ENCODE peak calls at places on chromosomes 11 and 22, in six cellular contexts. K is AG09309, E is AG04449, G is heart left ventricle, Y is tibial nerve, R is psoas muscle. Q is an unnamed sample.
A peak's percentile ranks its signal among the peaks of the same experiment; 100 is the strongest.

GRCh38 chr11:34754171-34754823 is 133.4 kb downstream of the EHF start:
- DNase-seq in K (no peak), E (no peak), G (no peak), Y (no peak), R (peak; percentile 31), Q (no peak)

GRCh38 chr11:114317738-114318137 is 21.5 kb downstream of the NNMT start:
- DNase-seq in K (no peak), E (no peak), G (no peak), Y (no peak), R (no peak), Q (no peak)

GRCh38 chr22:37731804-37732471 is 35.1 kb downstream of the TRIOBP start:
- DNase-seq in K (no peak), E (no peak), G (no peak), Y (no peak), R (no peak), Q (no peak)

GRCh38 chr11:129698212-129698611 is 117.4 kb upstream of the TMEM45B start:
- DNase-seq in K (no peak), E (no peak), G (no peak), Y (no peak), R (no peak), Q (no peak)

GRCh38 chr22:34800265-34800664 is 265.7 kb upstream of the ISX start:
- DNase-seq in K (no peak), E (peak; percentile 38), G (no peak), Y (no peak), R (no peak), Q (no peak)

GRCh38 chr11:33721291-33721840 is 14.9 kb downstream of the CD59 start:
- DNase-seq in K (no peak), E (no peak), G (peak; percentile 66), Y (no peak), R (peak; percentile 48), Q (no peak)

GRCh38 chr11:94423467-94423866 is 22.2 kb upstream of the GPR83 start:
- DNase-seq in K (no peak), E (no peak), G (no peak), Y (no peak), R (no peak), Q (no peak)

GRCh38 chr11:76578655-76579046 is 91.9 kb downstream of the LRRC32 start:
- DNase-seq in K (no peak), E (no peak), G (peak; percentile 87), Y (no peak), R (peak; percentile 59), Q (no peak)

GRCh38 chr11:79894111-79894510 is 453.3 kb upstream of the TENM4 start:
- DNase-seq in K (no peak), E (no peak), G (no peak), Y (no peak), R (no peak), Q (no peak)

GRCh38 chr11:1505480-1505879 is 18.9 kb upstream of the MOB2 start:
- DNase-seq in K (no peak), E (no peak), G (no peak), Y (no peak), R (no peak), Q (peak; percentile 10)
- TF ChIP-seq CTCF in K (no peak), E (no peak), G (no peak), Y (no peak), R (no peak), Q (no peak)

GRCh38 chr11:5204787-5205186 is 4.3 kb upstream of the OR51V1 start:
- DNase-seq in K (peak; percentile 24), E (peak; percentile 44), G (no peak), Y (no peak), R (no peak), Q (no peak)
- TF ChIP-seq CTCF in K (peak; percentile 67), E (peak; percentile 46), G (peak; percentile 42), Y (peak; percentile 21), R (peak; percentile 15), Q (no peak)

DNA sequence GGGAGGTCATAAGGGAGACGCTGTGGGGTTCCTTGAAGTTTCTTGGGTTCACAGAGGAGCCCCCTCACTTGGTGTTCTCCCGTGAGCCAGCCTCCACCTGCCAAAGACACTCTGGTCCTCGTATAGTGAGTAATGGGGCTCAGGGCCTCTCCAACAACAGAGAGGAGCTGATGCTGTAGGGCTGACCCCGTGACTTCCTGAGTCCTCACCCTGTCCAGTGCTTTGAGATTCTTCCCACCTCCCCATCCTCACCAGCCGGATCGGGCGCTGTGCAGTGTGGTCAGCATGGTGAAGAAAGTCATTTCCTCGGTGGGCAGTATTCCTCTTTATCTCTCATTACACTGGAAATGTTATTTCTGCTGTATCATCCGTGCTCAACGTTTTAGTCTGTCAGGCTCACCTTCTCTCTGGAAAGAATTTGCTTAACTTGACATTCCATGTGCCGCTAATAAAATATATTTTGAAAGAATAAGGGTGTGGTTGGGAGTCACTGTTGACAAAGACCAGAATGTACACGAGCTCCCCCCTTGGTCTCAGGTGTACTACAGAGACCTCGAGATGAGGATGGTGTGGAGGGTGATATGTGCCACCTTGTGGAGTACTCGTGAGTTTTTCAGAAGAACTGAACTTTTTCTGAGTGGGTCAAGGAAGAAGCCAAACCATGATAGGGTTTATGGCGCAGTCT is 25.7 kb upstream of the SCGB1A1 start:
- DNase-seq in K (no peak), E (no peak), G (no peak), Y (no peak), R (no peak), Q (no peak)
- TF ChIP-seq CTCF in K (no peak), E (no peak), G (no peak), Y (no peak), R (no peak), Q (no peak)

GRCh38 chr11:8070417-8071101 is 10.5 kb upstream of the TUB start:
- DNase-seq in K (no peak), E (no peak), G (no peak), Y (no peak), R (no peak), Q (no peak)
- TF ChIP-seq CTCF in K (peak; percentile 43), E (peak; percentile 23), G (peak; percentile 55), Y (peak; percentile 26), R (peak; percentile 26), Q (no peak)

DNA sequence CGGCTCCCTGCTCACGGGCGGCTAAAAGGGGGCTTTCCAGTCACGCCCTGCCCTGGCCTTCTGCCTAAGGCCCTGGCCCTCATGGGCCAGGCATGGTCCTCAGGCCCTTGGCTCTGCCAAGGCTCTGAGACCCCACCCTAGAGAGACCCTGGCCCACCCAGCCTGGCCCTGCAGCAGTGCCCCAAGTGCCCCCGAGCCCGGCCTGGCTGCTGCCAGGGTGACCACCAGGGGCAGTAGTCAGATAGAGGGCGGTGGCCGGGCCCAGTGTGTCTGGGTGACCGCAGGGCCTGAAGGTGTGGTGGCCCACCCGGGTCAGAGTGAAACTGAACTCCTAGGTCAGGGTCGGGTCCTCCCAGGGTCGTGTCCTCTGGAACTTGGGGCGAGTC is 29.4 kb upstream of the CCDC188 start:
- DNase-seq in K (no peak), E (no peak), G (no peak), Y (no peak), R (no peak), Q (no peak)
- TF ChIP-seq CTCF in K (peak; percentile 35), E (peak; percentile 14), G (peak; percentile 10), Y (no peak), R (no peak), Q (no peak)

GRCh38 chr11:116513278-116513823 is 259.4 kb downstream of the BUD13 start:
- DNase-seq in K (no peak), E (no peak), G (no peak), Y (no peak), R (no peak), Q (no peak)

GRCh38 chr11:116512841-116513240 is 259.9 kb downstream of the BUD13 start:
- DNase-seq in K (no peak), E (no peak), G (no peak), Y (no peak), R (no peak), Q (no peak)

GRCh38 chr11:116515666-116516184 is 257.1 kb downstream of the BUD13 start:
- DNase-seq in K (no peak), E (no peak), G (no peak), Y (no peak), R (no peak), Q (no peak)

GRCh38 chr11:116511684-116512083 is 261.1 kb downstream of the BUD13 start:
- DNase-seq in K (no peak), E (no peak), G (no peak), Y (no peak), R (no peak), Q (no peak)

DNA sequence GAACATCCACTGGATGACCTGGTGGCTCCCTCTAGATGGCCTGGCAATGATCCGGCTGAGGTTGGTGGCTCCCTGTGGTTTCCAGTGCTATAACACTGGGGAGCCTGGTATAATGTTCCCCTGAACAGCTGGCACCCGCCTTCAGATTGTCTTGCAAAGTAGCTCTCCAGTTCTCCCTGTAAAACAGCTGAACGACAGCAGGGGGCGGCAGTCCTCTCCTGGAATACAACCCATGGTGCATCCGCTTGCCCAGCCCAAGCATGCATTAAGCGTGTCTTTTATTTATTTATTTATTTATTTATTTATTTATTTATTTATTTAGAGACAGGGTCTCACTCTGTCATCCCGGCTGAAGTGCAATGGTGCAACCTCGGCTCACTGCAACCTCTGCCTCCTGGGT is 258.9 kb downstream of the BUD13 start:
- DNase-seq in K (no peak), E (no peak), G (no peak), Y (no peak), R (no peak), Q (no peak)
- TF ChIP-seq CTCF in K (peak; percentile 25), E (peak; percentile 46), G (no peak), Y (no peak), R (no peak), Q (peak; percentile 14)

GRCh38 chr11:65958774-65959420 is 2.6 kb upstream of the SART1 start:
- DNase-seq in K (no peak), E (no peak), G (no peak), Y (no peak), R (no peak), Q (no peak)
- TF ChIP-seq CTCF in K (no peak), E (no peak), G (no peak), Y (no peak), R (no peak), Q (no peak)

DNA sequence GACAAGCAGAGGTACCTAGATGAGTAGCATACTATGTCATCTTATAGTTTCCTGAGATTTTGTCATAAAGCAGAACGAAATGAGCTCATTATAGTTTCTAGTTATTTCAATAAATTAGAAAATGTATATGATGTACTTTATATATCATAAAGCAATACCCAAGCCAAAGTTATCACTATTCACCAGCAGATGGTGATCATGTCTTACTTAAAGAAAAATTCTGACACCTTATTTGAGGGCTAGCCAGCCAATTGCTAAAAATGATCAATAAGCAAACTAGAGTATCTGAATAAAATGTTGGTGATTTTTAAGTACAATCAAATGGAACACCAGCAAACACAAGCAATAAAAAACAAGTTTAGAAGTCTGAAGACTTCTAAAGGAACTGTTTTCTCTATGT is 44.1 kb downstream of the RSF1 start:
- DNase-seq in K (no peak), E (no peak), G (no peak), Y (no peak), R (no peak), Q (no peak)
- TF ChIP-seq CTCF in K (peak; percentile 15), E (no peak), G (peak; percentile 38), Y (peak; percentile 13), R (peak; percentile 45), Q (peak; percentile 50)

GRCh38 chr11:100753144-100753543 is 66.1 kb downstream of the ARHGAP42 start:
- DNase-seq in K (no peak), E (no peak), G (no peak), Y (no peak), R (no peak), Q (no peak)
- TF ChIP-seq CTCF in K (no peak), E (no peak), G (no peak), Y (no peak), R (no peak), Q (no peak)

GRCh38 chr22:45548991-45549736 is 46.5 kb downstream of the FBLN1 start:
- DNase-seq in K (peak; percentile 49), E (no peak), G (peak; percentile 52), Y (no peak), R (peak; percentile 74), Q (no peak)
- TF ChIP-seq CTCF in K (peak; percentile 66), E (peak; percentile 49), G (no peak), Y (no peak), R (peak; percentile 7), Q (no peak)

Q was measured in CD14-positive monocyte.